ENCODE peak calls at places on chromosomes 7 and 10, in ten cellular contexts. K is nephron progenitor cell; S is mesothelial cell of epicardium; B is AG10803; O is mucosa of descending colon; H is CD8-positive, alpha-beta T cell; W is cardiac muscle cell; Z is progenitor cell of endocrine pancreas; E is HL-60; C is OCI-LY7. A is an unnamed sample.

GRCh38 chr10:101783736-101784118 is 481 bp upstream of the NPM3 start:
- DNase-seq in H (no peak), W (peak), K (no peak), S (no peak), Z (no peak), C (no peak), E (no peak), B (no peak), O (no peak), A (no peak)

GRCh38 chr7:47405921-47406765 is 175.8 kb downstream of the TNS3 start:
- DNase-seq in B (peak), O (peak), E (no peak), K (no peak), Z (no peak), W (peak), H (no peak), S (no peak), C (no peak), A (no peak)

GRCh38 chr7:30238721-30239441 is 45.5 kb upstream of the ZNRF2 start:
- DNase-seq in H (no peak), S (no peak), C (peak), Z (no peak), W (peak), E (no peak), B (peak), K (no peak), O (no peak), A (no peak)

GRCh38 chr10:124655191-124656112 is 88.7 kb downstream of the FAM53B start:
- DNase-seq in O (peak), H (no peak), B (no peak), K (no peak), C (no peak), W (no peak), S (no peak), E (no peak), Z (no peak), A (no peak)

GRCh38 chr7:33109758-33110238 is 594 bp upstream of the RP9 start:
- DNase-seq in Z (no peak), O (no peak), H (no peak), S (no peak), C (no peak), W (peak), K (no peak), E (no peak), B (no peak), A (no peak)

GRCh38 chr10:83062871-83063270 is 1076.4 kb upstream of the GHITM start:
- DNase-seq in W (no peak), O (no peak), Z (no peak), K (no peak), H (no peak), S (no peak), C (no peak), E (no peak), B (no peak), A (no peak)

GRCh38 chr10:24874133-24874532 is 78.3 kb downstream of the PRTFDC1 start:
- DNase-seq in O (no peak), W (no peak), B (no peak), Z (no peak), S (no peak), H (no peak), E (no peak), K (no peak), C (no peak), A (no peak)

GRCh38 chr10:128087146-128087883 is 38.9 kb downstream of the MKI67 start:
- DNase-seq in K (no peak), S (no peak), B (peak), C (no peak), W (no peak), E (no peak), O (no peak), H (no peak), Z (no peak), A (no peak)

GRCh38 chr10:79342811-79343541 is 4.3 kb upstream of the PPIF start:
- DNase-seq in E (no peak), S (no peak), H (no peak), C (no peak), W (no peak), Z (no peak), K (no peak), B (no peak), O (no peak), A (no peak)

GRCh38 chr7:100827330-100828226 is at the start of gene EPHB4:
- DNase-seq in K (peak), H (no peak), B (peak), S (peak), C (no peak), W (peak), Z (peak), E (peak), O (peak), A (peak)

GRCh38 chr7:102992509-102992819 is 79.7 kb downstream of the LRRC17 start:
- DNase-seq in S (no peak), C (no peak), H (no peak), B (no peak), K (no peak), E (no peak), O (no peak), Z (no peak), W (peak), A (no peak)

GRCh38 chr10:102121739-102122372 is 1.7 kb upstream of the LDB1 start:
- DNase-seq in C (no peak), B (peak), W (peak), O (no peak), E (no peak), Z (no peak), K (peak), H (no peak), S (no peak), A (no peak)

GRCh38 chr7:65239707-65240352 is 133.8 kb upstream of the ZNF92 start:
- DNase-seq in Z (peak), W (peak), E (no peak), O (no peak), H (no peak), B (no peak), K (peak), S (peak), C (no peak), A (peak)

GRCh38 chr10:78543749-78544446 is 510.2 kb downstream of the RPS24 start:
- DNase-seq in E (no peak), Z (no peak), W (peak), C (no peak), S (no peak), H (no peak), K (peak), B (peak), O (no peak), A (no peak)

GRCh38 chr7:90574136-90574819 is 21.8 kb upstream of the CDK14 start:
- DNase-seq in O (no peak), W (peak), Z (no peak), K (no peak), E (no peak), C (no peak), H (no peak), B (no peak), S (no peak), A (no peak)

GRCh38 chr10:131786756-131787605 is 113.8 kb upstream of the PPP2R2D start:
- DNase-seq in B (peak), E (no peak), K (peak), O (no peak), W (peak), S (no peak), Z (no peak), C (peak), H (peak), A (no peak)

GRCh38 chr7:70000747-70001348 is 402.6 kb downstream of the AUTS2 start:
- DNase-seq in K (no peak), B (no peak), C (no peak), E (no peak), Z (no peak), S (no peak), H (no peak), O (no peak), W (no peak), A (no peak)

GRCh38 chr10:131738396-131738735 is 162.4 kb upstream of the PPP2R2D start:
- DNase-seq in C (no peak), H (no peak), B (no peak), O (no peak), K (no peak), S (no peak), Z (no peak), W (no peak), E (no peak), A (no peak)

GRCh38 chr7:135855836-135856235 is 107.2 kb upstream of the FAM180A start:
- DNase-seq in E (no peak), K (no peak), S (no peak), O (no peak), Z (no peak), H (no peak), W (peak), B (peak), C (peak), A (no peak)

GRCh38 chr7:95605275-95605674 is 9.0 kb upstream of the PDK4 start:
- DNase-seq in W (no peak), E (no peak), C (no peak), H (no peak), S (no peak), B (no peak), O (peak), Z (no peak), K (no peak), A (no peak)

GRCh38 chr10:69458426-69459100 is 7.3 kb downstream of the TSPAN15 start:
- DNase-seq in O (peak), S (no peak), K (no peak), B (no peak), E (no peak), W (no peak), C (no peak), Z (no peak), H (no peak), A (no peak)

GRCh38 chr10:49115015-49115795 is at the start of gene VSTM4:
- DNase-seq in O (no peak), S (no peak), B (peak), E (no peak), C (no peak), W (peak), H (no peak), K (peak), Z (peak), A (no peak)

GRCh38 chr7:88928266-88928665 is 132.7 kb upstream of the TEX47 start:
- DNase-seq in W (no peak), C (no peak), Z (no peak), H (no peak), O (no peak), S (no peak), E (no peak), B (no peak), K (no peak), A (no peak)

GRCh38 chr7:136900005-136900404 is 31.6 kb downstream of the CHRM2 start:
- DNase-seq in K (no peak), O (no peak), Z (no peak), B (no peak), E (no peak), W (no peak), S (no peak), C (no peak), H (no peak), A (no peak)

GRCh38 chr10:16439294-16439693 is 2.5 kb downstream of the PTER start:
- DNase-seq in O (no peak), K (no peak), W (peak), B (peak), C (no peak), E (no peak), H (no peak), Z (no peak), S (no peak), A (no peak)

GRCh38 chr7:50431316-50431715 is 18.8 kb downstream of the FIGNL1 start:
- DNase-seq in O (no peak), Z (no peak), E (no peak), C (no peak), W (no peak), B (no peak), H (no peak), K (no peak), S (no peak), A (no peak)

GRCh38 chr7:5143935-5144903 is 45.8 kb upstream of the WIPI2 start:
- DNase-seq in C (peak), E (peak), H (peak), O (peak), B (no peak), Z (no peak), W (peak), K (no peak), S (no peak), A (no peak)

GRCh38 chr7:120259382-120259781 is 13.6 kb upstream of the KCND2 start:
- DNase-seq in H (no peak), Z (no peak), E (no peak), O (no peak), B (no peak), W (peak), S (no peak), K (no peak), C (no peak), A (no peak)

GRCh38 chr10:91589015-91589655 is 43.7 kb downstream of the PPP1R3C start:
- DNase-seq in C (no peak), H (no peak), Z (no peak), K (peak), O (no peak), S (no peak), W (peak), B (peak), E (no peak), A (no peak)

GRCh38 chr10:110893559-110894179 is 21.9 kb downstream of the PDCD4 start:
- DNase-seq in K (no peak), C (peak), S (no peak), E (peak), H (no peak), Z (no peak), B (peak), W (peak), O (no peak), A (no peak)

DNA sequence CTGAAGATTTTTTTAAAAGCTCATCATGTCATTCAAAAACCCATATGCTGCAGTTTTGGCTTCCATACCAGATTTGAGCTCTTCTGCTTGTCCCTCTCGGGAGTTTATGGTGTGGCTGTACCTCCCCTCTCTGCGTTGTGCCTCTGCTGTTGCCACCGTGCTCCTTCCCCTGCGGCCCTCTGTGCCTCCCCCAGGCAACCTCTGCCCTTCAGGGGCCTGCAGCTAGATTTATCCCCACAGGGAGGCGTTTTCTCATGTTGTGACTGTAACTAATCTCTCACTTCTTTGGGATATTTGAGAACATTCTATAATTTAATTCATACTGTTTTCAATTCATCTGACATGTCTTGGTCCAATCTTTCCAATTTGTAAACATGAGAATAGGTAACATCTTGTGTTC is 52.7 kb downstream of the TASOR2 start:
- DNase-seq in B (no peak), O (no peak), C (peak), H (no peak), E (no peak), S (no peak), K (peak), Z (no peak), W (no peak), A (no peak)
- TF ChIP-seq CTCF in B (no peak), O (no peak), C (peak), H (no peak), E (no peak), S (no peak), K (peak), Z (peak), W (no peak), A (no peak)

DNA sequence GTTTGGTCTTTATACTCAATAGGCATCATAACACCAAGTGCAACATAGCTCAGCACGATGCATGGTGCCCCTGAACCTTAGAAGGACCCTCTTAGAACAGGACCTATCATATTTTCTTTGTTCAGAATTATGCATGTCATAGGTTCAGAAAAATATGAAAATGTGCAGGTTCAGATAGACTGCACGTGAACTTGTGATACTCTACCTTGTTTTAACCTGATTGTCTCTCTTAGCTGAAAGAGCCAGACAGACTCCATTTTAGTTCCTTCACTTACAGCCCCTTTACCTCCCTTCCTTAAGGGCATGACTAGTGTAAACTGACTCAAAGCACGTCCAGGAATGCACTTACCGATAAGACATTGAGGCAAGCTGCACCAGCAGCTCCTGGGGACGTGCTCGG is 35.1 kb downstream of the MYOF start:
- DNase-seq in H (no peak), B (no peak), C (no peak), O (no peak), E (no peak), Z (no peak), K (no peak), S (no peak), W (no peak), A (no peak)
- TF ChIP-seq CTCF in H (no peak), B (no peak), C (no peak), O (no peak), E (no peak), Z (no peak), K (no peak), S (no peak), W (no peak), A (no peak)

DNA sequence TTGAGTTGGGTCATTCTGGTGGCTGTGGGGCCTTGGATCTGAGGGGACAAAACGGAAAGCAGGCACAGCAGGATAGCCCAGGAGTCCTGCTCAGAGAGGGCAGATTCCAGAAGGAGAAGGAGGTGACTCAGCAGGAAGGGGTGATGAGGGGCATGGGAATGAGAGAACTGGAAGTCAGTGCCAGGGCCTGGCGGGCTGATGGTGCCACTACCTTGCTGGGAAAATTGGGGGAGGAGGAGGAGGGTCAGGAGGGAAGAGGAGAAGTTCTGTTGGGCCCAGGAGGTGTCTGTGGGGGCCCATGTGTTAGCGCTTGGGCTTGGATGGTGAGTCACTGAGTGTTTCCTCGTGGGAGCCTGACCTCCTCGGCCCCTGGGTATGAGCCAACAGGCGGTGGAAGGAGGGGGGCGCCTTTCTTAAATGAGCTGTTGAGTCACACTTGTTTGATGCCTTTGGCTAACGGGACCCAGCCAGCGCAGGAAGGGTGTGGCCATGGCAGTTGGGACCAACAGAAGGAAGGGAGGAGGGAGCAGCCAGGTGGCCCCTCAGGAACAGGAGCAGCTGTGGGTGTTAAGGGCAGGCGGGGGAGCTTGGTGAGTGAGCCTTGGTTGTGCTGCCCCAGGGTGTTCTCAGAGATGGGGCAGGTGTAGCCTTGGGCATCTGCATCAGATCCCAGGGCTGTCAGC is 130.0 kb upstream of the BTBD16 start:
- DNase-seq in W (peak), Z (no peak), K (no peak), O (peak), S (no peak), E (peak), H (no peak), C (no peak), B (peak), A (no peak)
- TF ChIP-seq CTCF in W (no peak), Z (no peak), K (no peak), O (no peak), S (no peak), E (no peak), H (no peak), C (no peak), B (no peak), A (no peak)

GRCh38 chr7:149669121-149669818 is 104.1 kb downstream of the ZNF467 start:
- DNase-seq in H (no peak), O (no peak), B (peak), S (no peak), C (peak), Z (no peak), K (no peak), E (no peak), W (peak), A (no peak)
- TF ChIP-seq CTCF in H (peak), O (no peak), B (peak), S (no peak), C (peak), Z (no peak), K (peak), E (peak), W (peak), A (peak)

GRCh38 chr7:98836811-98837631 is 32.8 kb downstream of the TMEM130 start:
- DNase-seq in E (no peak), Z (peak), W (peak), O (peak), C (peak), K (peak), H (no peak), B (no peak), S (no peak), A (peak)
- TF ChIP-seq CTCF in E (peak), Z (peak), W (peak), O (no peak), C (peak), K (peak), H (peak), B (peak), S (peak), A (peak)

DNA sequence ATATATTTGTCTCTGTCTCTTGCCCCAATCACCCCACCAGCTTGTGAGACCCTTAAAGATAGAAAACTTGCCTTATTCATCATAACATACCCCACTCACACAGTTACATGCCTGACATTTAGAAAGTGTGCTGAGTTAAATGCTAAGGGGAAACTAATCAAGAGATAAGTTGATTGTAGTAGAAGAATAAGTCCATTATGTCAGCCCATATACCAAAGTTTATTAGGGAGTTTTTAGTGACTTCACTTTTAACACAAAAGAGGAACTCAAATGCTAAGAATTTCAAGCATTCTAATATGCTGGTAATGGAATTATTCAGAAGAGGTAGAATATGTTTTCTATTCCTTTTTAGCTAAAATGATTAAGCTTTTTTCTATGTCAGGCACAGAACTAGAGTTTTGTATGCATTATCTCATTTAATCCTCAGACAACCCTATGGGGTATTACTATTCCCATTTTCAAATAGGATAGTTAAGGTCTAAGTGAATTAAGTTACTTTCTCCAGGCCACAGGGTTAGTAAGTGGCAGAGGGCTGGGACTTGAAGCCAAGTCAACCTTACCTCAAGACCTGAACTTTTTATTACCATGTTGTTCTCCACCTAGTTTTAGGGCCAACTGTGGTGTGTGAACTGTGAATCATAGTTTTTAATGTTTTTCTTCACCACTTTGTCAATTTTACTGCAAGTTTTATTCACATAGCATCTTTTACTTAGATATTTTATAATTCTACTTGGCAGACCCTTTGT is 19.6 kb downstream of the ASAH2 start:
- DNase-seq in H (no peak), Z (no peak), K (no peak), B (no peak), C (no peak), W (no peak), O (no peak), S (no peak), E (no peak), A (no peak)
- TF ChIP-seq CTCF in H (no peak), Z (no peak), K (no peak), B (no peak), C (no peak), W (no peak), O (no peak), S (no peak), E (no peak), A (no peak)